ENCODE peak calls at places on chromosomes 5 and 9, in seven cellular contexts. Y, K, N, B, P, M and I are unnamed samples. For H3K4me1, the result is how much of the 10 kb centered on the place peaks cover.

GRCh38 chr9:27162045-27162444 is 53.0 kb downstream of the TEK start:
- DNase-seq in N (no peak), Y (no peak), M (no peak), P (no peak), B (no peak), K (no peak), I (no peak)

GRCh38 chr9:137694962-137695875 is 76.4 kb downstream of the EHMT1 start:
- DNase-seq in P (peak), Y (peak), B (peak), M (peak), K (peak), N (peak), I (peak)

GRCh38 chr5:111755942-111756353 is 1.0 kb downstream of the NREP start:
- DNase-seq in M (no peak), K (no peak), P (no peak), B (peak), N (no peak), Y (peak), I (no peak)

GRCh38 chr5:88708021-88708420 is 175.0 kb downstream of the MEF2C start:
- DNase-seq in B (no peak), P (no peak), M (no peak), Y (no peak), K (no peak), N (no peak), I (no peak)

GRCh38 chr9:6549106-6549505 is 96.4 kb downstream of the GLDC start:
- DNase-seq in N (no peak), P (no peak), B (no peak), K (no peak), Y (no peak), M (no peak), I (no peak)

GRCh38 chr9:70563437-70564204 is 149.2 kb upstream of the KLF9 start:
- DNase-seq in B (no peak), N (no peak), M (peak), P (no peak), K (peak), Y (no peak), I (no peak)

GRCh38 chr5:77356740-77357139 is 135.4 kb downstream of the WDR41 start:
- DNase-seq in M (no peak), B (no peak), N (no peak), P (no peak), Y (peak), K (no peak), I (no peak)

GRCh38 chr5:176878463-176878862 is 20.7 kb downstream of the HK3 start:
- DNase-seq in N (no peak), M (no peak), P (no peak), Y (no peak), B (no peak), K (no peak), I (no peak)

GRCh38 chr9:130144703-130145102 is 27.5 kb upstream of the NCS1 start:
- DNase-seq in P (no peak), N (peak), Y (no peak), K (no peak), M (no peak), B (no peak), I (no peak)

GRCh38 chr9:130143279-130143893 is 28.8 kb upstream of the NCS1 start:
- DNase-seq in M (no peak), P (no peak), K (no peak), N (no peak), B (no peak), Y (no peak), I (no peak)

GRCh38 chr9:130140701-130141100 is 31.5 kb upstream of the NCS1 start:
- DNase-seq in P (no peak), N (no peak), M (no peak), K (no peak), B (no peak), Y (no peak), I (no peak)

GRCh38 chr9:130143974-130144373 is 28.2 kb upstream of the NCS1 start:
- DNase-seq in N (peak), K (peak), B (no peak), M (no peak), Y (no peak), P (no peak), I (no peak)

GRCh38 chr9:130142635-130143034 is 29.6 kb upstream of the NCS1 start:
- DNase-seq in P (no peak), B (no peak), K (no peak), M (no peak), Y (no peak), N (no peak), I (no peak)
- TF ChIP-seq CTCF in P (no peak), B (no peak), K (no peak), M (no peak), Y (no peak), N (no peak), I (no peak)

DNA sequence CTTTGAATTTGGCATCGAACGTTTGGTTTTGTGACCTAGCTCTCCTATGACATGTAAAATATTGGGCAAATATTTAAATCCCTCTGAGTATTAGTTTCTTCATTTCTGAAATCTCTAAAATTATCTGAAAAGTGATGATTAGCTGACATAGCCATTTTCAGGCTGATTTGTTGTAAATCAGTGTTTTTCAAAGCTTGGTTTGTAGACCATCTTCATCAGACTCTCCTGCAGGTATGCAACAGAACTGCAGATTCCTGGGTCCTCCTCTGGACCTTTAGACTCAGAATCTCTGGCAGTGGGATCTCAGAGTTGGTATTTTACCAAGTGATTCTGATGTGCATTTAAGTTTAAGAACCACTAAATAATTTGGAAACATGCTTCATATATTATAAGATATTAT is 38.9 kb upstream of the NMUR2 start:
- DNase-seq in Y (no peak), B (no peak), M (no peak), N (no peak), P (no peak), K (no peak), I (no peak)
- H3K4me1 ChIP-seq in Y (under half), B (under half), M (under half), N (under half), P (under half), K (under half), I (under half)

GRCh38 chr5:102154291-102154690 is 141.8 kb downstream of the SLCO4C1 start:
- DNase-seq in M (no peak), Y (no peak), B (no peak), K (no peak), P (no peak), N (no peak), I (no peak)

DNA sequence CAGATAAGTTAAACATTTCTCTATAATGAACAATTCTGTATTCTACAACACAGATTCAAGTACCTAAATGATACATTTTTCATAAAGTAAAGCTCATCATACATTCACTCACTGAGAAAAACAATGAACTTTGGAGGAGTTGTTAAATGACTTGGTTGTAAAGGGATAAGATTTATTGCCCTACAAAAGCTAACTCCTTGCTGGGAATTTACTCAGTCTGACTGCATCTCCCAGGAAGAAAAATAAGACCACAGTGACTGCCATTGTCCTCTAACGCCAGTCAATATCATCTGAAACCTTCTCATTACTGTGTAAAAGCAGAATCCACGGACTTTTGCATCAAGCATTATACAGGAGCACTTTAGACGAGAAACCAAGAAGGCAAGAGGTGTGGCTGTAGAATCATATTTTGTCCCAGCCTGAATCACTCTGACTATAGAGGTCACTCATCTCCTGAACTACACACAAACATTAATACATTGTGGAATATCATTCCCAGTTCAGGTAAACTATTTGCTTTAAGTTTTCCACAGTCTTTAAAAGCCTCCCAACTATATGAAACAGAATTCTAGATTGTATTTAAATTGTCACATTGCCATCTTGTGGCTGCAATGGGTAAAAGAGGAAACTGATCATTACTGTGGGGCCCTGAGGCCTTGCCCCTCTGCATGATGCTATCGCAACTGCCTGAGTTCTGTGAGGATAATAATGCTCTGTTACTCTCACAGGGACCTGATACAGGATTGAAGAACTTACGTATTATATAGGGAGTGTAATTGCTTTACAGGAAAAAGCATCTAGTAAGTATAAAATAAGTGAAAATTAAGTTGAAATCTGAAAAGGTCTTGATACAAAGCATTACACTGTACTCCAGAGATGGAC is 142.9 kb downstream of the SLCO4C1 start:
- DNase-seq in M (no peak), N (no peak), K (no peak), P (no peak), Y (peak), B (peak), I (no peak)
- TF ChIP-seq CTCF in M (peak), N (peak), K (no peak), P (no peak), Y (peak), B (no peak), I (peak)

GRCh38 chr9:114371343-114371985 is 16.3 kb downstream of the AKNA start:
- DNase-seq in B (no peak), P (no peak), K (no peak), M (no peak), Y (no peak), N (no peak), I (no peak)
- H3K4me1 ChIP-seq in B (under half), P (under half), K (under half), M (half or more), Y (under half), N (under half), I (half or more)

GRCh38 chr9:77290373-77290772 is 113.0 kb downstream of the VPS13A start:
- DNase-seq in B (no peak), P (no peak), K (no peak), M (no peak), N (no peak), Y (no peak), I (no peak)

GRCh38 chr9:77293949-77294348 is 116.6 kb downstream of the VPS13A start:
- DNase-seq in M (no peak), P (no peak), B (no peak), N (no peak), Y (no peak), K (no peak), I (no peak)

DNA sequence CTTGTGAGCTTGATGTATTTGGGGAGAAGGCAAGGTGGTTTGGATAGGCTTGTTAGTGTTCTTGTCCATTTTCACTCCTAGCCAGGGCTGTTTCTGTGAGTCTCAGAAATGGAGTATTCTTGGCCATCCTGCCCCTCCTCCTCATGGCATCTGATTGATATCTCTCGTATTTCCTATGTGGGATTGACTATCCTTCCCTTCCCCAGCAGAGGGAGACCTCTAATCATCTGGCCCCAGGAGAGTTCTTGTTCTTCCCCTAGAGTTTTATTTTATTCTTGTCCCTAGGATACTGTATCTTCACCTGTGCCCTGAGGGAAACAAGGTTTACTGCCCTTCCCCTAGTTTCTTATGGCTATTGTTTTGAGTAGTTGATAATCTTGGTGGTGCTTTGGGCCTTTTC is 114.4 kb downstream of the VPS13A start:
- DNase-seq in B (no peak), K (no peak), M (no peak), Y (peak), N (no peak), P (no peak), I (no peak)
- TF ChIP-seq CTCF in B (peak), K (no peak), M (peak), Y (peak), N (no peak), P (no peak), I (peak)

GRCh38 chr5:1007681-1008450 is 736 bp upstream of the NKD2 start:
- DNase-seq in Y (no peak), K (peak), B (no peak), M (peak), P (no peak), N (peak), I (peak)
- H3K4me1 ChIP-seq in Y (under half), K (under half), B (under half), M (under half), P (under half), N (under half), I (under half)